ENCODE peak calls at places on chromosomes 1 and 21, in ten cellular contexts. Z is esophagus squamous epithelium; R is H54; V is Calu3; X is cardiac fibroblast; I is stimulated activated CD8-positive, alpha-beta memory T cell treated with anti-CD3 and anti-CD28 coated beads, Interleukin-2, amount 100 ng/mL, for 48 hours; F is iris pigment epithelial cell; L is hypothalamus; S is effector memory CD8-positive, alpha-beta T cell; U is HTR-8/SVneo. K is an unnamed sample.

GRCh38 chr1:226482196-226482595 is 66.4 kb upstream of the STUM start:
- DNase-seq in U (no peak), R (no peak), Z (no peak), X (no peak), L (no peak), F (no peak), S (no peak), I (no peak), V (no peak), K (no peak)

GRCh38 chr21:37670883-37671282 is 245.4 kb downstream of the KCNJ6 start:
- DNase-seq in X (peak; percentile 82), L (no peak), U (peak; percentile 81), V (peak; percentile 66), F (peak; percentile 77), Z (no peak), I (no peak), R (no peak), S (no peak), K (peak; percentile 33)

GRCh38 chr1:173393655-173393993 is 83.5 kb upstream of the PRDX6 start:
- DNase-seq in R (no peak), I (no peak), V (no peak), L (no peak), U (no peak), S (no peak), Z (no peak), F (peak; percentile 93), X (peak; percentile 80), K (no peak)

GRCh38 chr1:31843506-31843905 is 27.7 kb upstream of the SPOCD1 start:
- DNase-seq in S (no peak), L (peak; percentile 55), V (no peak), U (peak; percentile 32), I (no peak), F (peak; percentile 62), X (peak; percentile 59), Z (no peak), R (peak; percentile 77), K (no peak)

GRCh38 chr1:198298653-198299052 is 141.9 kb downstream of the NEK7 start:
- DNase-seq in S (no peak), L (no peak), Z (no peak), V (no peak), U (no peak), X (no peak), R (no peak), I (no peak), F (no peak), K (no peak)

GRCh38 chr21:41643246-41643966 is 123.4 kb downstream of the RIPK4 start:
- DNase-seq in R (no peak), X (peak; percentile 68), I (no peak), Z (no peak), S (no peak), U (no peak), V (no peak), F (no peak), L (no peak), K (no peak)

GRCh38 chr1:118074101-118074500 is 110.9 kb downstream of the SPAG17 start:
- DNase-seq in S (no peak), X (no peak), R (no peak), V (no peak), L (no peak), I (no peak), F (no peak), Z (no peak), U (no peak), K (no peak)

GRCh38 chr1:59156526-59157196 is 140.2 kb upstream of the FGGY start:
- DNase-seq in F (peak; percentile 58), U (no peak), L (peak; percentile 28), S (no peak), X (peak; percentile 61), V (no peak), R (peak; percentile 61), I (no peak), Z (no peak), K (peak; percentile 67)

GRCh38 chr1:164675342-164675904 is 116.4 kb downstream of the PBX1 start:
- DNase-seq in L (no peak), Z (no peak), V (peak; percentile 39), U (no peak), S (no peak), I (no peak), R (peak; percentile 40), X (no peak), F (peak; percentile 40), K (no peak)